ENCODE peak calls at places on chromosomes 11 and 22, in five cellular contexts. L, D, R, Q and O are unnamed samples.

GRCh38 chr11:119933584-119933983 is 204.3 kb downstream of the TRIM29 start:
- DNase-seq in R (no peak), Q (no peak), D (no peak), L (no peak), O (no peak)

GRCh38 chr11:31806944-31807790 is 4.0 kb downstream of the PAX6 start:
- DNase-seq in R (no peak), L (no peak), Q (no peak), D (no peak), O (no peak)

GRCh38 chr11:118705111-118705741 is 25.8 kb upstream of the TREH start:
- DNase-seq in R (no peak), Q (no peak), D (no peak), L (no peak), O (no peak)

GRCh38 chr11:2071748-2072385 is 67.3 kb downstream of the IGF2 start:
- DNase-seq in Q (no peak), L (no peak), R (no peak), D (no peak), O (peak; percentile 22)

GRCh38 chr11:73453562-73453961 is 77.4 kb downstream of the RELT start:
- DNase-seq in Q (no peak), R (no peak), L (peak; percentile 66), D (no peak), O (no peak)

GRCh38 chr11:123159146-123159857 is 35.7 kb downstream of the CLMP start:
- DNase-seq in R (no peak), Q (no peak), L (no peak), D (no peak), O (no peak)

GRCh38 chr11:131688056-131688693 is 317.8 kb downstream of the NTM start:
- DNase-seq in Q (peak; percentile 56), L (peak; percentile 80), R (no peak), D (peak; percentile 72), O (no peak)

GRCh38 chr11:102111787-102112653 is 1.8 kb downstream of the YAP1 start:
- DNase-seq in L (peak; percentile 84), Q (no peak), D (no peak), R (no peak), O (peak; percentile 94)

GRCh38 chr22:43431821-43432554 is 20.2 kb downstream of the MPPED1 start:
- DNase-seq in Q (no peak), L (no peak), R (no peak), D (no peak), O (no peak)

GRCh38 chr11:66343176-66343575 is 1.7 kb downstream of the BRMS1 start:
- DNase-seq in Q (no peak), D (peak; percentile 8), R (no peak), L (no peak), O (no peak)

GRCh38 chr11:45091563-45092392 is 54.7 kb upstream of the PRDM11 start:
- DNase-seq in R (no peak), D (no peak), L (peak; percentile 81), Q (no peak), O (no peak)

GRCh38 chr11:68125164-68125563 is 4.0 kb upstream of the CHKA start:
- DNase-seq in L (no peak), D (no peak), Q (no peak), R (no peak), O (no peak)

GRCh38 chr22:23845661-23846469 is 7.1 kb upstream of the DERL3 start:
- DNase-seq in R (no peak), D (peak; percentile 25), Q (no peak), L (no peak), O (no peak)

GRCh38 chr11:64759131-64759721 is 548 bp downstream of the PYGM start:
- DNase-seq in D (peak; percentile 62), Q (no peak), R (no peak), L (no peak), O (no peak)

GRCh38 chr11:79783833-79784232 is 343.0 kb upstream of the TENM4 start:
- DNase-seq in L (no peak), Q (no peak), R (no peak), D (no peak), O (no peak)

GRCh38 chr11:100545970-100546369 is 141.1 kb upstream of the ARHGAP42 start:
- DNase-seq in L (no peak), R (no peak), D (no peak), Q (no peak), O (no peak)

GRCh38 chr22:20087319-20088262 is 7.5 kb downstream of the DGCR8 start:
- DNase-seq in L (no peak), Q (no peak), R (no peak), D (peak; percentile 24), O (no peak)

GRCh38 chr11:64720167-64720566 is 2.8 kb downstream of the NRXN2 start:
- DNase-seq in R (no peak), Q (no peak), L (no peak), D (no peak), O (no peak)

GRCh38 chr11:68050371-68050841 is 11.6 kb downstream of the TCIRG1 start:
- DNase-seq in R (no peak), L (no peak), Q (no peak), D (no peak), O (no peak)

GRCh38 chr11:103703437-103703836 is 333.0 kb upstream of the DDI1 start:
- DNase-seq in D (no peak), Q (no peak), L (no peak), R (no peak), O (no peak)

GRCh38 chr11:110785398-110785797 is 73.2 kb upstream of the ARHGAP20 start:
- DNase-seq in R (no peak), L (no peak), Q (no peak), D (no peak), O (no peak)